ENCODE peak calls at places on chromosomes 4 and X, in five cellular contexts. T, Q, M, P and Y are unnamed samples.

GRCh38 chrX:21656587-21657317 is 1.4 kb downstream of the KLHL34 start:
- DNase-seq in T (no peak), Q (no peak), M (no peak), P (no peak), Y (no peak)

GRCh38 chr4:112321768-112322684 is 24.9 kb downstream of the ALPK1 start:
- DNase-seq in T (peak; percentile 60), Q (peak; percentile 69), M (peak; percentile 70), P (peak; percentile 64), Y (peak; percentile 53)

GRCh38 chr4:133969202-133969873 is 232.3 kb downstream of the PABPC4L start:
- DNase-seq in T (no peak), Q (peak; percentile 38), M (no peak), P (no peak), Y (peak; percentile 22)

GRCh38 chr4:31620476-31620875 is 900.3 kb downstream of the PCDH7 start:
- DNase-seq in T (peak; percentile 7), Q (no peak), M (no peak), P (no peak), Y (no peak)

GRCh38 chr4:9833421-9833820 is 52.0 kb downstream of the DRD5 start:
- DNase-seq in T (no peak), Q (no peak), M (no peak), P (no peak), Y (no peak)

GRCh38 chrX:39445336-39445735 is 644.1 kb downstream of the MID1IP1 start:
- DNase-seq in T (peak; percentile 13), Q (peak; percentile 33), M (peak; percentile 25), P (no peak), Y (no peak)

GRCh38 chrX:102892103-102892502 is 45.0 kb upstream of the RAB40AL start:
- DNase-seq in T (peak; percentile 90), Q (no peak), M (no peak), P (no peak), Y (no peak)

GRCh38 chr4:176319237-176319703 is 496 bp upstream of the SPCS3 start:
- DNase-seq in T (no peak), Q (no peak), M (no peak), P (no peak), Y (no peak)

GRCh38 chrX:23821847-23822246 is 38.9 kb downstream of the SAT1 start:
- DNase-seq in T (no peak), Q (no peak), M (no peak), P (no peak), Y (no peak)

DNA sequence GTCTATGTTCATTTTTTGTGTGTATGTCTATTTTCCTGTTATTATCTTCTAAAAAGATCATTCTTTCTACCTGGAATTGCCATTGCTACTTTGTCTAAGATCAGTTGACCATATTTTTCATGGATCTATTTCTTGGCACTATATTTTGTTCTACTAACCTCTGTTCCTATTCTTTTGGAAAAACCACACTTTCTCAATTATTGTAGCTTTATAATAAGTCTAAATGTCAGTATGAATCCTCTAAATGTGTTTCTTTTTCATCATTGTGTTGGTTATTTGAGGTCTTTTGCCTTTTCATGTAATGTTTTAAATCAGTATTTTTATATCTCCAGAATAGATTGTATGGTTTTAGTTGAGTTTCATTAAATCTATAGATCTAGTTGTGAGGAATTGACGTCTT is 798.3 kb downstream of the FAT4 start:
- DNase-seq in T (no peak), Q (no peak), M (no peak), P (no peak), Y (no peak)
- H3K9me3 ChIP-seq in T (peaks cover 3% of the 10 kb centered on the region), Q (no peaks in the 10 kb centered on the region), M (no peaks in the 10 kb centered on the region), P (no peaks in the 10 kb centered on the region), Y (no peaks in the 10 kb centered on the region)

GRCh38 chrX:153307546-153308175 is 13.9 kb downstream of the PNMA6F start:
- DNase-seq in T (no peak), Q (no peak), M (no peak), P (no peak), Y (no peak)
- H3K9me3 ChIP-seq in T (no peaks in the 10 kb centered on the region), Q (no peaks in the 10 kb centered on the region), M (no peaks in the 10 kb centered on the region), P (peaks cover 2% of the 10 kb centered on the region), Y (no peaks in the 10 kb centered on the region)

DNA sequence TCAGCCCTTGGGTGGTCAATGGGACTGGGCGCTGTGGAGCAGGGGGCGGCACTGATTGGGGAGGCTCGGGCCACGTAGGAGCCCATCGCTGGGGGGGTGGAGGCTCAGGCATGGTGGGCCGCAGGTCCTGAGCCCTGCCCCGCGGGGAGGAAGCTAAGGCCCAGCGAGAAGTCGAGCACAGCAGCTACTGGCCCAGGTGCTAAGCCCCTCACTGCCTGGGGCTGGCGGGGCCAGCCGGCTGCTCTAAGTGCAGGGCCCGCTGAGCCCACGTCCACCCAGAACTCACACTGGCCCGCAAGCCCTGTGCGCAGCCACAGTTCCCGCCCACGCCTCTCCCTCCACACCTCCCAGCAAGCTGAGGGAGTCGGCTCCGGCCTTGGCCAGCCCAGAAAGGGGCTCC is 66.4 kb downstream of the ZNF141 start:
- DNase-seq in T (no peak), Q (no peak), M (no peak), P (no peak), Y (no peak)
- H3K9me3 ChIP-seq in T (no peaks in the 10 kb centered on the region), Q (no peaks in the 10 kb centered on the region), M (peaks cover 12% of the 10 kb centered on the region), P (peaks cover 48% of the 10 kb centered on the region), Y (peaks cover 95% of the 10 kb centered on the region)

DNA sequence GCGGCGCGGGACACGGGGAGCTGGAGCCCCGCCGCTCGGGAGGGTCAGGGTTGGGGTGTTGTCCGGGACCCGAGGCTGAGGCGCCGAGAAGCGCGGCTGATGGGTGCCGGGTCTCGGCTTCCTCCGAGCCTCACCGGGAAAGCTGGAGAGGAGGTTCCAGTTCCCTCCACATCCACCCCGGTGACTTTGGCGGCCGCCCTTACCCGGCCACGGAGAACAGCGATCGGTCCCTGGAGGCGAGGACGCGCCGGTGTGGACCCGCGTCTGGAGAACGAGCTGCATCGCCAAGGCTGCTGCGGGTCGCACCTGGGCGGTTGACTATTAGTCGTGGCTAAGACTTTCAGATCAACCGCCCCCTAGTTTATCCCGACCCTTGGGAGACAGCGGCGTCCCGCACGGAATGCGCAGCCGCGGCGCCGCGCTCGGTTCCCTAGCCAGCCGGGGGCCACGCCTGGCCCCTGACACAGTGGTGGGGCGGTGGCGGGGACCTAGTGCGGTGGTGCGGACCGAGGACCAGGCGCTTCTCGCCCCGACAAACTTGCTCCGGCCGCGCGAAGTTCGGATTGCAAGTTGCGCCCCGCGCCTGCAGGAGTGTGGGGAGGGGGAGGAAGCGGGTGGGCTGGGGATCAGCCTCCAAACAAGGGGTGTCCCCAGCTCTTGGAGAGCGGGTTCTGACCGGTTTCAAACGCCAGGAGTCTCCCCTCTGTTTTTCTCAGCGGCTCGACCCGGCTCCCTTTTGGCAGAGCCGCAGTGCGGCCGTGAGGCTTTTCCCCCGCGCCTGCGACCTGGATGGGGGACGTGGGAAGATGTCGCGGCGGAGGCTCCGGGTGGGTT is 540 bp downstream of the FHDC1 start:
- DNase-seq in T (peak; percentile 21), Q (peak; percentile 39), M (no peak), P (no peak), Y (no peak)
- H3K9me3 ChIP-seq in T (no peaks in the 10 kb centered on the region), Q (no peaks in the 10 kb centered on the region), M (no peaks in the 10 kb centered on the region), P (no peaks in the 10 kb centered on the region), Y (no peaks in the 10 kb centered on the region)